ENCODE peak calls at places on chromosome 15, in seven cellular contexts. S is HepG2, U is GM12878, Q is H1, V is HCT116, B is NT2/D1, Z is K562. K is an unnamed sample.

GRCh38 chr15:29319823-29320222 is 50.2 kb upstream of the NSMCE3 start:
- DNase-seq in S (no peak), U (no peak), Q (no peak), V (no peak), B (peak), Z (no peak), K (no peak)

GRCh38 chr15:100373037-100373896 is 31.5 kb upstream of the ADAMTS17 start:
- DNase-seq in S (no peak), U (no peak), Q (no peak), V (no peak), B (no peak), Z (no peak), K (peak)

GRCh38 chr15:62253294-62253693 is 88.2 kb upstream of the C2CD4B start:
- DNase-seq in S (no peak), U (no peak), Q (no peak), V (no peak), B (no peak), Z (no peak), K (no peak)

GRCh38 chr15:35722506-35722905 is 176.5 kb upstream of the DPH6 start:
- DNase-seq in S (no peak), U (no peak), Q (no peak), V (no peak), B (no peak), Z (no peak), K (no peak)

GRCh38 chr15:78477295-78477694 is 30.1 kb upstream of the HYKK start:
- DNase-seq in S (no peak), U (no peak), Q (no peak), V (no peak), B (no peak), Z (no peak), K (no peak)

GRCh38 chr15:36315649-36316048 is 263.8 kb upstream of the CDIN1 start:
- DNase-seq in S (no peak), U (no peak), Q (no peak), V (no peak), B (no peak), Z (no peak), K (no peak)

GRCh38 chr15:70726753-70727152 is 36.6 kb downstream of the UACA start:
- DNase-seq in S (no peak), U (no peak), Q (no peak), V (no peak), B (no peak), Z (no peak), K (no peak)

GRCh38 chr15:62835351-62835750 is 207.2 kb upstream of the TPM1 start:
- DNase-seq in S (no peak), U (no peak), Q (no peak), V (no peak), B (no peak), Z (no peak), K (no peak)

GRCh38 chr15:95558916-95559315 is 771.6 kb upstream of the NR2F2 start:
- DNase-seq in S (no peak), U (no peak), Q (no peak), V (no peak), B (no peak), Z (no peak), K (no peak)

GRCh38 chr15:63374686-63375520 is 6.7 kb downstream of the CA12 start:
- DNase-seq in S (no peak), U (no peak), Q (no peak), V (no peak), B (no peak), Z (no peak), K (no peak)

GRCh38 chr15:71313806-71314205 is 198.5 kb downstream of the THSD4 start:
- DNase-seq in S (no peak), U (no peak), Q (no peak), V (no peak), B (no peak), Z (no peak), K (no peak)

GRCh38 chr15:58690703-58691102 is 58.8 kb downstream of the ADAM10 start:
- DNase-seq in S (no peak), U (no peak), Q (no peak), V (no peak), B (no peak), Z (no peak), K (no peak)

GRCh38 chr15:86935841-86936240 is 856.2 kb downstream of the AGBL1 start:
- DNase-seq in S (no peak), U (no peak), Q (no peak), V (no peak), B (no peak), Z (no peak), K (no peak)

GRCh38 chr15:31128919-31129768 is 27.6 kb upstream of the TRPM1 start:
- DNase-seq in S (peak), U (no peak), Q (peak), V (no peak), B (no peak), Z (peak), K (peak)

GRCh38 chr15:64507293-64507802 is 47.0 kb downstream of the ZNF609 start:
- DNase-seq in S (peak), U (peak), Q (no peak), V (no peak), B (no peak), Z (peak), K (peak)

GRCh38 chr15:101193063-101193712 is 58.7 kb downstream of the CHSY1 start:
- DNase-seq in S (no peak), U (no peak), Q (no peak), V (no peak), B (no peak), Z (no peak), K (no peak)

GRCh38 chr15:68691667-68692066 is 112.9 kb downstream of the CORO2B start:
- DNase-seq in S (peak), U (no peak), Q (no peak), V (no peak), B (no peak), Z (no peak), K (peak)

GRCh38 chr15:70729164-70729563 is 34.2 kb downstream of the UACA start:
- DNase-seq in S (no peak), U (no peak), Q (no peak), V (no peak), B (no peak), Z (no peak), K (no peak)

GRCh38 chr15:36577082-36577481 is 2.3 kb upstream of the CDIN1 start:
- DNase-seq in S (no peak), U (no peak), Q (no peak), V (no peak), B (no peak), Z (no peak), K (no peak)

GRCh38 chr15:85412956-85413854 is 32.8 kb downstream of the AKAP13 start:
- DNase-seq in S (peak), U (peak), Q (peak), V (peak), B (no peak), Z (no peak), K (peak)

GRCh38 chr15:52137432-52138357 is 25.1 kb upstream of the BCL2L10 start:
- DNase-seq in S (peak), U (no peak), Q (no peak), V (no peak), B (no peak), Z (peak), K (no peak)

DNA sequence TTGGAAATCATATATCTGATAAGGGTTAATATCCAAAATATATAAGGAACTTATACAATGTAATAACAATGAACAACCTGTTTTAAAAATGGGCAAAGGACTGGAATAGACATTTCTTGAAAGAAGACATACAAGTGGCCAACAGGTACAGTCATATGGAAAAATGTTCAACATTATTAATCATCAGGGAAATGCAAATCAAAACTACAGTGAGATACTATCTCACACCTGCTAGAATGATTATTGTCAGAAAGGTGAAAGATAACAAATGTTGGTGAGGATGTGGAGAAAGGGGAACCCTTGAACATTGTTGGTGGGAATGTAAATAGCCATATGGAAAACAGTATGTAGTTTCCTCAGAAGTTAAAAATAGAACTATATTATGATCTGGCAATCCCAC is 20.4 kb downstream of the GOLM2 start:
- DNase-seq in S (no peak), U (no peak), Q (no peak), V (no peak), B (no peak), Z (no peak), K (no peak)
- TF ChIP-seq YY1 in S (no peak), U (no peak), Q (no peak), V (no peak), B (no peak), Z (no peak), K (no peak)

GRCh38 chr15:74783072-74783807 is 1.4 kb downstream of the CSK start:
- DNase-seq in S (no peak), U (no peak), Q (no peak), V (no peak), B (no peak), Z (peak), K (peak)
- TF ChIP-seq YY1 in S (no peak), U (no peak), Q (no peak), V (no peak), B (no peak), Z (peak), K (no peak)

GRCh38 chr15:80563372-80563997 is 131.6 kb upstream of the ABHD17C start:
- DNase-seq in S (no peak), U (no peak), Q (no peak), V (no peak), B (no peak), Z (no peak), K (no peak)

GRCh38 chr15:80561500-80561899 is 133.6 kb upstream of the ABHD17C start:
- DNase-seq in S (no peak), U (no peak), Q (no peak), V (no peak), B (no peak), Z (no peak), K (no peak)

GRCh38 chr15:80562846-80563245 is 132.3 kb upstream of the ABHD17C start:
- DNase-seq in S (no peak), U (no peak), Q (no peak), V (no peak), B (no peak), Z (no peak), K (no peak)

GRCh38 chr15:80560601-80561025 is 134.5 kb upstream of the ABHD17C start:
- DNase-seq in S (no peak), U (no peak), Q (no peak), V (no peak), B (no peak), Z (peak), K (peak)

DNA sequence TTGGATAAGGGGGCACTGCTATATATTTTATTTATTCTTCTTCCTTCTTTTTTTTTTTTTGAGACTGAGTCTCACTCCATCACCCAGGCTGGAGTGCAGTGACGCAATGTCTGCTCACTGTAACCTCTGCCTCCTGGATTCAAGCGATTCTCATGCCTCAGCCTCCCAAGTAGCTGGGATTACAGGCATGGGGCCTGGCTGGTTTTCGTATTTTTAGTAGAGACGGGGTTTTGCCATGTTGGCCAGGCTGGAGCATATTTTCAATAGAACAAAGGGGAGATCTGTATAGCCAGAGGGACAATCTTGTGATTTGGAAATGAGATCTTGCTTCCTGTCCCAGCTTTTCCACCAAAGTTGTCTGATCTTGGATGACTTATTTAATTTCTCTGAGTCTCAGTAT is 133.1 kb upstream of the ABHD17C start:
- DNase-seq in S (no peak), U (no peak), Q (no peak), V (no peak), B (no peak), Z (no peak), K (no peak)
- TF ChIP-seq YY1 in S (no peak), U (no peak), Q (no peak), V (no peak), B (no peak), Z (no peak), K (no peak)

GRCh38 chr15:90710436-90710835 is 6.7 kb upstream of the BLM start:
- DNase-seq in S (no peak), U (no peak), Q (no peak), V (no peak), B (no peak), Z (peak), K (peak)
- TF ChIP-seq YY1 in S (no peak), U (no peak), Q (no peak), V (no peak), B (no peak), Z (no peak), K (no peak)

GRCh38 chr15:98823012-98823458 is 174.7 kb downstream of the IGF1R start:
- DNase-seq in S (no peak), U (peak), Q (peak), V (no peak), B (peak), Z (no peak), K (no peak)
- TF ChIP-seq YY1 in S (no peak), U (no peak), Q (no peak), V (no peak), B (no peak), Z (no peak), K (no peak)